ENCODE peak calls at places on chromosomes 7 and 10, in seven cellular contexts. One of them, this sample, is unnamed.

GRCh38 chr7:155948845-155949244 is 136.6 kb upstream of the SHH start:
- DNase-seq in fibroblast of lung: no peak
- DNase-seq in A549: no peak
- DNase-seq in left ventricle myocardium inferior: no peak
- DNase-seq in lung: no peak
- DNase-seq in astrocyte of the spinal cord: no peak
- DNase-seq in NB4: no peak
- DNase-seq in this sample: no peak

GRCh38 chr10:85430991-85431390 is 935.6 kb downstream of the GRID1 start:
- DNase-seq in astrocyte of the spinal cord: peak; percentile 1
- DNase-seq in fibroblast of lung: no peak
- DNase-seq in lung: no peak
- DNase-seq in NB4: no peak
- DNase-seq in left ventricle myocardium inferior: no peak
- DNase-seq in A549: peak; percentile 26
- DNase-seq in this sample: no peak

GRCh38 chr7:97835296-97836138 is 36.7 kb downstream of the ASNS start:
- DNase-seq in left ventricle myocardium inferior: peak; percentile 26
- DNase-seq in lung: peak; percentile 61
- DNase-seq in A549: peak; percentile 67
- DNase-seq in NB4: peak; percentile 74
- DNase-seq in fibroblast of lung: peak; percentile 73
- DNase-seq in astrocyte of the spinal cord: peak; percentile 72
- DNase-seq in this sample: peak; percentile 22

GRCh38 chr10:49526624-49527023 is 12.3 kb downstream of the ERCC6 start:
- DNase-seq in lung: no peak
- DNase-seq in left ventricle myocardium inferior: no peak
- DNase-seq in astrocyte of the spinal cord: no peak
- DNase-seq in fibroblast of lung: no peak
- DNase-seq in A549: no peak
- DNase-seq in NB4: no peak
- DNase-seq in this sample: no peak

GRCh38 chr7:92306153-92306552 is 60.4 kb downstream of the ANKIB1 start:
- DNase-seq in fibroblast of lung: no peak
- DNase-seq in lung: no peak
- DNase-seq in A549: no peak
- DNase-seq in left ventricle myocardium inferior: no peak
- DNase-seq in astrocyte of the spinal cord: peak; percentile 4
- DNase-seq in NB4: no peak
- DNase-seq in this sample: no peak

GRCh38 chr7:45689797-45690761 is 115.9 kb downstream of the ADCY1 start:
- DNase-seq in NB4: no peak
- DNase-seq in A549: no peak
- DNase-seq in astrocyte of the spinal cord: no peak
- DNase-seq in left ventricle myocardium inferior: no peak
- DNase-seq in fibroblast of lung: no peak
- DNase-seq in lung: peak; percentile 25
- DNase-seq in this sample: no peak

GRCh38 chr7:78768859-78769258 is 684.6 kb downstream of the MAGI2 start:
- DNase-seq in fibroblast of lung: no peak
- DNase-seq in NB4: no peak
- DNase-seq in left ventricle myocardium inferior: no peak
- DNase-seq in lung: no peak
- DNase-seq in A549: no peak
- DNase-seq in astrocyte of the spinal cord: no peak
- DNase-seq in this sample: no peak

GRCh38 chr7:108062250-108063014 is 59.5 kb upstream of the LAMB1 start:
- DNase-seq in A549: no peak
- DNase-seq in fibroblast of lung: no peak
- DNase-seq in NB4: no peak
- DNase-seq in left ventricle myocardium inferior: no peak
- DNase-seq in astrocyte of the spinal cord: no peak
- DNase-seq in lung: no peak
- DNase-seq in this sample: no peak

GRCh38 chr10:47351899-47352815 is 4.0 kb downstream of the RBP3 start:
- DNase-seq in lung: no peak
- DNase-seq in NB4: no peak
- DNase-seq in fibroblast of lung: no peak
- DNase-seq in left ventricle myocardium inferior: no peak
- DNase-seq in astrocyte of the spinal cord: no peak
- DNase-seq in A549: no peak
- DNase-seq in this sample: no peak

GRCh38 chr7:44473295-44473694 is 17.2 kb downstream of the NUDCD3 start:
- DNase-seq in A549: peak; percentile 21
- DNase-seq in astrocyte of the spinal cord: no peak
- DNase-seq in fibroblast of lung: no peak
- DNase-seq in lung: no peak
- DNase-seq in NB4: no peak
- DNase-seq in left ventricle myocardium inferior: no peak
- DNase-seq in this sample: no peak

GRCh38 chr10:63157845-63158624 is 24.9 kb downstream of the NRBF2 start:
- DNase-seq in NB4: peak; percentile 89
- DNase-seq in fibroblast of lung: peak; percentile 95
- DNase-seq in A549: peak; percentile 92
- DNase-seq in lung: no peak
- DNase-seq in astrocyte of the spinal cord: peak; percentile 90
- DNase-seq in left ventricle myocardium inferior: no peak
- DNase-seq in this sample: peak; percentile 80

GRCh38 chr7:123823898-123824753 is 20.8 kb upstream of the HYAL4 start:
- DNase-seq in lung: no peak
- DNase-seq in left ventricle myocardium inferior: no peak
- DNase-seq in astrocyte of the spinal cord: no peak
- DNase-seq in fibroblast of lung: no peak
- DNase-seq in A549: no peak
- DNase-seq in NB4: peak; percentile 16
- DNase-seq in this sample: no peak

GRCh38 chr7:50782376-50783208 is at the start of gene GRB10:
- DNase-seq in left ventricle myocardium inferior: peak; percentile 52
- DNase-seq in NB4: no peak
- DNase-seq in lung: no peak
- DNase-seq in fibroblast of lung: peak; percentile 36
- DNase-seq in A549: no peak
- DNase-seq in astrocyte of the spinal cord: peak; percentile 33
- DNase-seq in this sample: no peak

GRCh38 chr7:134594877-134595276 is 46.0 kb downstream of the AKR1B15 start:
- DNase-seq in A549: no peak
- DNase-seq in fibroblast of lung: peak; percentile 27
- DNase-seq in left ventricle myocardium inferior: no peak
- DNase-seq in lung: no peak
- DNase-seq in NB4: no peak
- DNase-seq in astrocyte of the spinal cord: no peak
- DNase-seq in this sample: no peak

GRCh38 chr10:34495938-34496337 is 319.2 kb downstream of the PARD3 start:
- DNase-seq in astrocyte of the spinal cord: no peak
- DNase-seq in fibroblast of lung: no peak
- DNase-seq in A549: peak; percentile 50
- DNase-seq in NB4: peak; percentile 11
- DNase-seq in lung: no peak
- DNase-seq in left ventricle myocardium inferior: no peak
- DNase-seq in this sample: no peak

GRCh38 chr7:130897515-130898419 is 163.8 kb upstream of the KLF14 start:
- DNase-seq in astrocyte of the spinal cord: no peak
- DNase-seq in A549: no peak
- DNase-seq in lung: no peak
- DNase-seq in left ventricle myocardium inferior: no peak
- DNase-seq in fibroblast of lung: no peak
- DNase-seq in NB4: no peak
- DNase-seq in this sample: no peak

GRCh38 chr7:3942778-3943177 is 641.7 kb downstream of the SDK1 start:
- DNase-seq in NB4: peak; percentile 9
- DNase-seq in A549: peak; percentile 16
- DNase-seq in lung: no peak
- DNase-seq in astrocyte of the spinal cord: no peak
- DNase-seq in fibroblast of lung: peak; percentile 55
- DNase-seq in left ventricle myocardium inferior: no peak
- DNase-seq in this sample: no peak

GRCh38 chr10:81479316-81479715 is 395.7 kb upstream of the NRG3 start:
- DNase-seq in left ventricle myocardium inferior: no peak
- DNase-seq in NB4: no peak
- DNase-seq in fibroblast of lung: no peak
- DNase-seq in lung: no peak
- DNase-seq in astrocyte of the spinal cord: no peak
- DNase-seq in A549: peak; percentile 2
- DNase-seq in this sample: no peak

GRCh38 chr10:96334888-96335526 is 23.8 kb downstream of the OPALIN start:
- DNase-seq in NB4: peak; percentile 48
- DNase-seq in left ventricle myocardium inferior: no peak
- DNase-seq in astrocyte of the spinal cord: peak; percentile 34
- DNase-seq in fibroblast of lung: peak; percentile 55
- DNase-seq in A549: peak; percentile 55
- DNase-seq in lung: no peak
- DNase-seq in this sample: peak; percentile 17

GRCh38 chr7:113200281-113200680 is 81.9 kb upstream of the SMIM30 start:
- DNase-seq in fibroblast of lung: no peak
- DNase-seq in astrocyte of the spinal cord: no peak
- DNase-seq in NB4: peak; percentile 28
- DNase-seq in left ventricle myocardium inferior: no peak
- DNase-seq in A549: no peak
- DNase-seq in lung: no peak
- DNase-seq in this sample: no peak

DNA sequence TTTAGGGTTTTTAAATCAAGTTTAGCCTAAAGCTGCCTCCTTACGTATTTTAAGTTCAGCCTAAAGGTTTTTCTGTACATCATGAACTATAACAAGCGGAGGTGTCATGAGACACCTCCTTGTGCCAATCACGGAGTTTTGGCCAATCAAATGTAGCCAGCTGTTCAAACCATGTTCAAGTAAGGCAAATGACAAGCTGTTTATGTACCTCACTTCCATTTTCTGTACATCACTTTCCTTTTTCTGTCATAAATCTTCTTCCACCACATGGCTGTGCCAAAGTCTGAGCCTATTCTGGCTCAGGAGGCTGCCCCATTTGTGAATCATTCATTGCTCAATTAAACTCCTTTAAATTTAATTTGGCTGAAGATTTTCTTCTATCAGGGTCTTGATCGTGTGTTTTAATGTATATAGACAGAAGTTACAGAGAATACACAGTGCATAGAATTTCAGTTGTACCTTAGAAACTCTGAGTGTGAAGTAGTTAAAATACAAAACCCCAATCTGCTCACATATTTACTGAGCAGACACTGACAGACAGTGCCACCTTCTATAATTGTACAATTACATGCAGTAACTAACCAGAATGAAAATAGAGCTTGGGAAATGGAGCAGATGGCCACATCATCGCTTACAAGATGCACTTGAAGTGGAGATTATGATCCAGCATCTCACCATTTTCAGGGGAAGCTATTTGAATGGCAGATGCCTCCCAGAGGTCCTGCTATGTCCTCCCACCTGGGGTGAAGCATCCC is 76.9 kb upstream of the LANCL2 start:
- DNase-seq in left ventricle myocardium inferior: no peak
- DNase-seq in A549: no peak
- DNase-seq in NB4: no peak
- DNase-seq in astrocyte of the spinal cord: no peak
- DNase-seq in lung: no peak
- DNase-seq in fibroblast of lung: peak; percentile 11
- DNase-seq in this sample: no peak
- TF ChIP-seq CTCF in left ventricle myocardium inferior: no peak
- TF ChIP-seq CTCF in A549: no peak
- TF ChIP-seq CTCF in NB4: no peak
- TF ChIP-seq CTCF in astrocyte of the spinal cord: no peak
- TF ChIP-seq CTCF in lung: no peak
- TF ChIP-seq CTCF in fibroblast of lung: no peak
- TF ChIP-seq CTCF in this sample: no peak

GRCh38 chr10:75450062-75450429 is 18.6 kb downstream of the LRMDA start:
- DNase-seq in fibroblast of lung: no peak
- DNase-seq in A549: no peak
- DNase-seq in NB4: peak; percentile 41
- DNase-seq in left ventricle myocardium inferior: no peak
- DNase-seq in astrocyte of the spinal cord: no peak
- DNase-seq in lung: no peak
- DNase-seq in this sample: no peak
- H3K4me3 ChIP-seq in fibroblast of lung: no peak overlapping the region
- H3K4me3 ChIP-seq in A549: no peak overlapping the region
- H3K4me3 ChIP-seq in NB4: no peak overlapping the region
- H3K4me3 ChIP-seq in left ventricle myocardium inferior: no peak overlapping the region
- H3K4me3 ChIP-seq in astrocyte of the spinal cord: no peak overlapping the region
- H3K4me3 ChIP-seq in lung: no peak overlapping the region
- H3K4me3 ChIP-seq in this sample: no peak overlapping the region

GRCh38 chr7:105137898-105138297 is 123.9 kb downstream of the KMT2E start:
- DNase-seq in astrocyte of the spinal cord: no peak
- DNase-seq in left ventricle myocardium inferior: no peak
- DNase-seq in A549: no peak
- DNase-seq in lung: no peak
- DNase-seq in fibroblast of lung: no peak
- DNase-seq in NB4: no peak
- DNase-seq in this sample: no peak

GRCh38 chr7:105139381-105139780 is 125.4 kb downstream of the KMT2E start:
- DNase-seq in NB4: no peak
- DNase-seq in astrocyte of the spinal cord: no peak
- DNase-seq in left ventricle myocardium inferior: no peak
- DNase-seq in A549: no peak
- DNase-seq in lung: no peak
- DNase-seq in fibroblast of lung: no peak
- DNase-seq in this sample: no peak

GRCh38 chr7:105136221-105136620 is 122.2 kb downstream of the KMT2E start:
- DNase-seq in left ventricle myocardium inferior: no peak
- DNase-seq in NB4: no peak
- DNase-seq in fibroblast of lung: no peak
- DNase-seq in lung: no peak
- DNase-seq in A549: no peak
- DNase-seq in astrocyte of the spinal cord: no peak
- DNase-seq in this sample: no peak

GRCh38 chr7:105141068-105141467 is 127.1 kb downstream of the KMT2E start:
- DNase-seq in A549: peak; percentile 40
- DNase-seq in lung: no peak
- DNase-seq in NB4: peak; percentile 44
- DNase-seq in astrocyte of the spinal cord: peak; percentile 45
- DNase-seq in fibroblast of lung: peak; percentile 68
- DNase-seq in left ventricle myocardium inferior: no peak
- DNase-seq in this sample: peak; percentile 10
- TF ChIP-seq CTCF in A549: peak; percentile 49
- TF ChIP-seq CTCF in lung: no peak
- TF ChIP-seq CTCF in NB4: peak; percentile 47
- TF ChIP-seq CTCF in astrocyte of the spinal cord: peak; percentile 58
- TF ChIP-seq CTCF in fibroblast of lung: peak; percentile 63
- TF ChIP-seq CTCF in left ventricle myocardium inferior: peak; percentile 32
- TF ChIP-seq CTCF in this sample: peak; percentile 50

GRCh38 chr7:1668486-1668931 is 1.6 kb upstream of the ELFN1 start:
- DNase-seq in astrocyte of the spinal cord: no peak
- DNase-seq in left ventricle myocardium inferior: peak; percentile 49
- DNase-seq in A549: peak; percentile 76
- DNase-seq in lung: no peak
- DNase-seq in fibroblast of lung: no peak
- DNase-seq in NB4: peak; percentile 48
- DNase-seq in this sample: no peak

GRCh38 chr7:1668932-1669485 is 1.1 kb upstream of the ELFN1 start:
- DNase-seq in A549: no peak
- DNase-seq in NB4: peak; percentile 44
- DNase-seq in lung: no peak
- DNase-seq in astrocyte of the spinal cord: no peak
- DNase-seq in fibroblast of lung: peak; percentile 8
- DNase-seq in left ventricle myocardium inferior: no peak
- DNase-seq in this sample: no peak

GRCh38 chr7:1666251-1666778 is 3.8 kb upstream of the ELFN1 start:
- DNase-seq in fibroblast of lung: no peak
- DNase-seq in NB4: peak; percentile 55
- DNase-seq in lung: no peak
- DNase-seq in A549: peak; percentile 51
- DNase-seq in astrocyte of the spinal cord: no peak
- DNase-seq in left ventricle myocardium inferior: no peak
- DNase-seq in this sample: no peak

GRCh38 chr7:1666779-1667565 is 3.1 kb upstream of the ELFN1 start:
- DNase-seq in fibroblast of lung: no peak
- DNase-seq in A549: peak; percentile 32
- DNase-seq in lung: no peak
- DNase-seq in NB4: no peak
- DNase-seq in left ventricle myocardium inferior: no peak
- DNase-seq in astrocyte of the spinal cord: no peak
- DNase-seq in this sample: no peak

GRCh38 chr7:1667566-1668485 is 2.3 kb upstream of the ELFN1 start:
- DNase-seq in astrocyte of the spinal cord: no peak
- DNase-seq in A549: no peak
- DNase-seq in fibroblast of lung: no peak
- DNase-seq in NB4: peak; percentile 46
- DNase-seq in lung: no peak
- DNase-seq in left ventricle myocardium inferior: no peak
- DNase-seq in this sample: no peak
- H3K4me3 ChIP-seq in astrocyte of the spinal cord: peak overlapping the region; percentile 30
- H3K4me3 ChIP-seq in A549: peak overlapping the region; percentile 55
- H3K4me3 ChIP-seq in fibroblast of lung: no peak overlapping the region
- H3K4me3 ChIP-seq in NB4: no peak overlapping the region
- H3K4me3 ChIP-seq in lung: no peak overlapping the region
- H3K4me3 ChIP-seq in left ventricle myocardium inferior: peak overlapping the region; percentile 82
- H3K4me3 ChIP-seq in this sample: peak overlapping the region; percentile 1

This sample was measured in HFF-Myc.